ENCODE peak calls at places on chromosomes 2 and 18, in five cellular contexts. One of them, this sample, is unnamed.

GRCh38 chr2:240881913-240882312 is 13.3 kb downstream of the AGXT start:
- DNase-seq in mesendoderm: no peak
- DNase-seq in HCT116: no peak
- DNase-seq in IMR-90: no peak
- DNase-seq in astrocyte: no peak
- DNase-seq in this sample: no peak

GRCh38 chr2:188089896-188090295 is 201.8 kb upstream of the GULP1 start:
- DNase-seq in HCT116: no peak
- DNase-seq in astrocyte: peak; percentile 18
- DNase-seq in IMR-90: peak; percentile 29
- DNase-seq in mesendoderm: peak; percentile 22
- DNase-seq in this sample: no peak

GRCh38 chr2:12715258-12715865 is 1.4 kb upstream of the TRIB2 start:
- DNase-seq in astrocyte: no peak
- DNase-seq in IMR-90: no peak
- DNase-seq in HCT116: no peak
- DNase-seq in mesendoderm: peak; percentile 4
- DNase-seq in this sample: no peak

GRCh38 chr2:218959761-218960195 is 312 bp downstream of the CDK5R2 start:
- DNase-seq in HCT116: no peak
- DNase-seq in mesendoderm: peak; percentile 13
- DNase-seq in astrocyte: no peak
- DNase-seq in IMR-90: no peak
- DNase-seq in this sample: peak; percentile 60

GRCh38 chr2:232018191-232018590 is 56.7 kb downstream of the DIS3L2 start:
- DNase-seq in HCT116: no peak
- DNase-seq in astrocyte: no peak
- DNase-seq in mesendoderm: no peak
- DNase-seq in IMR-90: peak; percentile 55
- DNase-seq in this sample: no peak

GRCh38 chr2:176826356-176826755 is 386.2 kb upstream of the HNRNPA3 start:
- DNase-seq in HCT116: no peak
- DNase-seq in IMR-90: no peak
- DNase-seq in mesendoderm: no peak
- DNase-seq in astrocyte: no peak
- DNase-seq in this sample: no peak

GRCh38 chr18:33467531-33467930 is 27.0 kb upstream of the CCDC178 start:
- DNase-seq in HCT116: no peak
- DNase-seq in IMR-90: no peak
- DNase-seq in astrocyte: peak; percentile 5
- DNase-seq in mesendoderm: no peak
- DNase-seq in this sample: no peak

GRCh38 chr2:149038442-149039212 is at the start of gene LYPD6B:
- DNase-seq in IMR-90: no peak
- DNase-seq in mesendoderm: peak; percentile 75
- DNase-seq in HCT116: no peak
- DNase-seq in astrocyte: no peak
- DNase-seq in this sample: peak; percentile 81

GRCh38 chr2:9405636-9406035 is 17.7 kb downstream of the ITGB1BP1 start:
- DNase-seq in mesendoderm: no peak
- DNase-seq in HCT116: no peak
- DNase-seq in IMR-90: peak; percentile 73
- DNase-seq in astrocyte: peak; percentile 49
- DNase-seq in this sample: no peak

GRCh38 chr2:231611273-231612198 is 18.9 kb downstream of the TEX44 start:
- DNase-seq in HCT116: peak; percentile 84
- DNase-seq in mesendoderm: peak; percentile 87
- DNase-seq in IMR-90: peak; percentile 84
- DNase-seq in astrocyte: peak; percentile 65
- DNase-seq in this sample: no peak

GRCh38 chr2:74835831-74836674 is 2.1 kb downstream of the HK2 start:
- DNase-seq in mesendoderm: peak; percentile 90
- DNase-seq in HCT116: peak; percentile 51
- DNase-seq in IMR-90: peak; percentile 53
- DNase-seq in astrocyte: peak; percentile 29
- DNase-seq in this sample: no peak

GRCh38 chr2:188158337-188159100 is 133.2 kb upstream of the GULP1 start:
- DNase-seq in HCT116: no peak
- DNase-seq in IMR-90: peak; percentile 40
- DNase-seq in mesendoderm: no peak
- DNase-seq in astrocyte: no peak
- DNase-seq in this sample: no peak

GRCh38 chr18:63736856-63737255 is 34.1 kb downstream of the SERPINB11 start:
- DNase-seq in HCT116: peak; percentile 23
- DNase-seq in IMR-90: peak; percentile 41
- DNase-seq in mesendoderm: no peak
- DNase-seq in astrocyte: no peak
- DNase-seq in this sample: no peak

GRCh38 chr2:64049633-64050220 is 30.5 kb upstream of the VPS54 start:
- DNase-seq in astrocyte: peak; percentile 37
- DNase-seq in IMR-90: peak; percentile 70
- DNase-seq in HCT116: peak; percentile 44
- DNase-seq in mesendoderm: peak; percentile 84
- DNase-seq in this sample: peak; percentile 37

GRCh38 chr2:10091182-10091932 is 11.1 kb upstream of the CYS1 start:
- DNase-seq in HCT116: no peak
- DNase-seq in mesendoderm: no peak
- DNase-seq in IMR-90: no peak
- DNase-seq in astrocyte: no peak
- DNase-seq in this sample: peak; percentile 87

GRCh38 chr2:127049927-127050802 is 56.8 kb downstream of the BIN1 start:
- DNase-seq in HCT116: no peak
- DNase-seq in astrocyte: no peak
- DNase-seq in mesendoderm: peak; percentile 74
- DNase-seq in IMR-90: peak; percentile 41
- DNase-seq in this sample: peak; percentile 84

GRCh38 chr2:19038096-19039015 is 320.1 kb downstream of the OSR1 start:
- DNase-seq in HCT116: no peak
- DNase-seq in astrocyte: peak; percentile 90
- DNase-seq in IMR-90: peak; percentile 83
- DNase-seq in mesendoderm: no peak
- DNase-seq in this sample: no peak

GRCh38 chr2:216502776-216503629 is 4.4 kb downstream of the RPL37A start:
- DNase-seq in mesendoderm: no peak
- DNase-seq in astrocyte: no peak
- DNase-seq in HCT116: no peak
- DNase-seq in IMR-90: no peak
- DNase-seq in this sample: no peak

GRCh38 chr18:58303363-58303762 is 259.3 kb downstream of the NEDD4L start:
- DNase-seq in astrocyte: no peak
- DNase-seq in IMR-90: no peak
- DNase-seq in HCT116: no peak
- DNase-seq in mesendoderm: no peak
- DNase-seq in this sample: no peak

GRCh38 chr2:71153585-71153984 is 23.2 kb downstream of the MPHOSPH10 start:
- DNase-seq in IMR-90: no peak
- DNase-seq in mesendoderm: no peak
- DNase-seq in astrocyte: no peak
- DNase-seq in HCT116: no peak
- DNase-seq in this sample: no peak

GRCh38 chr2:75580606-75581005 is 19.9 kb upstream of the EVA1A start:
- DNase-seq in astrocyte: no peak
- DNase-seq in HCT116: no peak
- DNase-seq in mesendoderm: no peak
- DNase-seq in IMR-90: no peak
- DNase-seq in this sample: no peak

GRCh38 chr2:237616373-237617304 is 10.7 kb upstream of the LRRFIP1 start:
- DNase-seq in IMR-90: peak; percentile 85
- DNase-seq in mesendoderm: no peak
- DNase-seq in HCT116: no peak
- DNase-seq in astrocyte: peak; percentile 76
- DNase-seq in this sample: no peak

GRCh38 chr18:54780970-54781369 is 47.3 kb upstream of the RAB27B start:
- DNase-seq in IMR-90: no peak
- DNase-seq in mesendoderm: no peak
- DNase-seq in astrocyte: no peak
- DNase-seq in HCT116: no peak
- DNase-seq in this sample: no peak

GRCh38 chr18:45119888-45120287 is 439.2 kb downstream of the SETBP1 start:
- DNase-seq in IMR-90: no peak
- DNase-seq in astrocyte: no peak
- DNase-seq in mesendoderm: no peak
- DNase-seq in HCT116: no peak
- DNase-seq in this sample: no peak

GRCh38 chr18:55500316-55501086 is 87.5 kb downstream of the TCF4 start:
- DNase-seq in IMR-90: peak; percentile 92
- DNase-seq in mesendoderm: no peak
- DNase-seq in astrocyte: peak; percentile 97
- DNase-seq in HCT116: no peak
- DNase-seq in this sample: no peak

GRCh38 chr2:120733238-120733942 is 2.3 kb upstream of the GLI2 start:
- DNase-seq in astrocyte: no peak
- DNase-seq in HCT116: no peak
- DNase-seq in IMR-90: peak; percentile 33
- DNase-seq in mesendoderm: no peak
- DNase-seq in this sample: no peak

GRCh38 chr2:240918258-240919091 is 12.3 kb downstream of the CROCC2 start:
- DNase-seq in astrocyte: no peak
- DNase-seq in IMR-90: no peak
- DNase-seq in mesendoderm: no peak
- DNase-seq in HCT116: no peak
- DNase-seq in this sample: peak; percentile 74

GRCh38 chr2:173448938-173449471 is 94.3 kb downstream of the CDCA7 start:
- DNase-seq in IMR-90: peak; percentile 73
- DNase-seq in astrocyte: peak; percentile 62
- DNase-seq in HCT116: peak; percentile 85
- DNase-seq in mesendoderm: peak; percentile 95
- DNase-seq in this sample: peak; percentile 88

GRCh38 chr2:120765911-120766757 is 30.5 kb downstream of the GLI2 start:
- DNase-seq in astrocyte: peak; percentile 94
- DNase-seq in mesendoderm: peak; percentile 97
- DNase-seq in IMR-90: peak; percentile 99
- DNase-seq in HCT116: no peak
- DNase-seq in this sample: peak; percentile 96

GRCh38 chr18:45024357-45025107 is 343.8 kb downstream of the SETBP1 start:
- DNase-seq in mesendoderm: no peak
- DNase-seq in astrocyte: no peak
- DNase-seq in IMR-90: no peak
- DNase-seq in HCT116: no peak
- DNase-seq in this sample: no peak

GRCh38 chr2:239881031-239881471 is 144.1 kb downstream of the NDUFA10 start:
- DNase-seq in mesendoderm: no peak
- DNase-seq in IMR-90: no peak
- DNase-seq in HCT116: no peak
- DNase-seq in astrocyte: no peak
- DNase-seq in this sample: no peak

DNA sequence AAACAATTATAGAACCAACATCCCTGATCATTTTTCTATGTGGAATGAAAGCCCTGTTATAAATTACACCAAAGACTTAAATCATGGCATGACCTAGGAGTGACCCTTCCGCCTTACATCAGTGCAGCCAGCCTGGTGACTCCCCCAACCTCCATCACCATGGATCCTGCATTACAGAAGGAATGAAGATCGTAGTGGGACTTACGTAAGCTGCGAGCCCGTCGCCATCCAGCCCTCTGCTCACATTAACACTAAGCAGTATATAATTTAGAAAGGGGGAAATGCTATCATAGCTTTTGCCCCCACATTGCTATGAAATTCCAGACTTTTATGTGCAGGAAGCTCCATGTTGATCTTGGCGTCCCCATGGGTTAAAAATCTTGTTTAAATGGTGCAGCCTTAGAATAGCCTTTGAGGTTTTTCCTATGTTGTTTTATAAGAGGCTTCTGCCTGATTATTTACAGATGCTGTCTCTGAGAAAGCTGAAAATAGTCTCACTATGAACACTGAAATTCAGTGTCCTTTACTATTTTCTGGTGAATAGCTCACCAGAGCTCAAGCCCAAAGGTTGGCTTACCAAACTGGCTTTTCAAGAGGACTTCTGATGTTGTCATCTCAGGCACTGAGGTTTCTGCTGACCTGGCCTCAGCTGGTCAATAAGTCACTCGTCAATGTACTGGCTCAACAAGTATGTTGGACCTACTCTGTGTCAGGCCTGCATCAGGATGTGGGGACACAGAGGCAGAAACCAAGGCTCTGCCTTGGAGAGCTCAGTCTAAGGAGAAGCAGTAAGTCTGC is 76.2 kb downstream of the COLEC12 start:
- DNase-seq in astrocyte: no peak
- DNase-seq in HCT116: no peak
- DNase-seq in IMR-90: no peak
- DNase-seq in mesendoderm: no peak
- DNase-seq in this sample: no peak
- H3K9ac ChIP-seq in astrocyte: no peak overlapping the region
- H3K9ac ChIP-seq in HCT116: no peak overlapping the region
- H3K9ac ChIP-seq in IMR-90: no peak overlapping the region
- H3K9ac ChIP-seq in mesendoderm: no peak overlapping the region
- H3K9ac ChIP-seq in this sample: no peak overlapping the region

DNA sequence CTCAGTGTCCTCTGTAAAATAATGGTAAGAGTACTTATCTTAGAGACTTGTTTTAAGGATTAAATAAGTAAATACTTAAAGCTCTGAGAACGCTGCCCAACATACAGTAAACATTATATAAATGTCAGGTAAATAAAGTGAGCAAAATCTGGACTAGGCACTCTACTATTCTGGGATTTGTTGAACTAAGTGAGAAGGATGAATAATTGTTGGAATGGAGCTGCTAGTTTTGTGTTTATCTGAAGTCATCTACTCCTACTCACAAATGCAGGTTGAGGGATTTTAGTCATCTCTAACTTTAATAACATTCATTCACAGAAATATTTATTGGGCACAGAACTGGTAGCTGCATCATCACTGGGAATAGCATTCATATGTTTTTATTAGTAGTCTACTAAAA is 103.4 kb downstream of the MEIS1 start:
- DNase-seq in mesendoderm: no peak
- DNase-seq in HCT116: no peak
- DNase-seq in IMR-90: peak; percentile 85
- DNase-seq in astrocyte: peak; percentile 61
- DNase-seq in this sample: no peak
- H3K27ac ChIP-seq in mesendoderm: no peak overlapping the region
- H3K27ac ChIP-seq in HCT116: no peak overlapping the region
- H3K27ac ChIP-seq in IMR-90: no peak overlapping the region
- H3K27ac ChIP-seq in astrocyte: no peak overlapping the region
- H3K27ac ChIP-seq in this sample: no peak overlapping the region

DNA sequence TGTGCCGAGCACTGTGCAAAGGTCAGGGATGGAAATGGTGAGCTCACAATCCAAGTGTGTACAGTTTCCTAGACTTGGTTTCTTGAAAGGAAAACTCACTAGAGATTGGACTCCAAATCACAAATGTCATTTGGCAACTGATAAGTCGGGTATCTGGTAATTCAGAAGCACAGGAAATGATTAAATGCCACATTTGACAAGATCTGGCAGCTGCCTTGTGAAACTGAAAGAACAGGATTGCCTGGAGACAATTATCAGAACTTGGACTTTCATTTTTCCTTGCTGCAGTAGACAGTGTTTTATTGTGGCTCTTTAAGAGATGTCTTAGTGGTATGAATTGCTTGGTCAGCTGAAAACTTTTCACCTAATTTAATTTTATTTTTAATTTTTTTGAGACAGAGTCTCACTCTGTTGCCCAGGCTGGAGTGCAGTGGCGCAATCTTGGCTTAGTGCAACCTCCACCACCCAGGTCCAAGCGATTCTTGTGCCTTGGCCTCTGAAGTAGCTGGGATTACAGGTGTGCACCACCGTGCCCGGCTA is 19.2 kb downstream of the ITGA6 start:
- DNase-seq in astrocyte: no peak
- DNase-seq in IMR-90: no peak
- DNase-seq in mesendoderm: no peak
- DNase-seq in HCT116: no peak
- DNase-seq in this sample: no peak
- H3K4me1 ChIP-seq in astrocyte: peaks cover 27% of the 10 kb centered on the region
- H3K4me1 ChIP-seq in IMR-90: peaks cover 6% of the 10 kb centered on the region
- H3K4me1 ChIP-seq in mesendoderm: peaks cover 6% of the 10 kb centered on the region
- H3K4me1 ChIP-seq in HCT116: peaks cover 70% of the 10 kb centered on the region
- H3K4me1 ChIP-seq in this sample: peaks cover 27% of the 10 kb centered on the region

GRCh38 chr2:224025874-224026273 is 13.2 kb downstream of the SERPINE2 start:
- DNase-seq in astrocyte: no peak
- DNase-seq in HCT116: no peak
- DNase-seq in IMR-90: no peak
- DNase-seq in mesendoderm: peak; percentile 86
- DNase-seq in this sample: no peak
- H3K9ac ChIP-seq in astrocyte: no peak overlapping the region
- H3K9ac ChIP-seq in HCT116: no peak overlapping the region
- H3K9ac ChIP-seq in IMR-90: no peak overlapping the region
- H3K9ac ChIP-seq in mesendoderm: no peak overlapping the region
- H3K9ac ChIP-seq in this sample: no peak overlapping the region